ENCODE peak calls at places on chromosome 22, in ten cellular contexts. B is CD8-positive, alpha-beta T cell; U is neuronal stem cell; L is mesendoderm; Y is Peyer's patch; C is cardiac muscle cell; D is A549; F is endodermal cell; P is CD8-positive, alpha-beta memory T cell; K is neural progenitor cell. Z is an unnamed sample.

GRCh38 chr22:37610480-37611148 is 2.0 kb downstream of the GGA1 start:
- DNase-seq in B (no peak), U (no peak), L (no peak), Y (no peak), C (no peak), D (no peak), F (no peak), P (no peak), K (no peak), Z (peak)

GRCh38 chr22:39117585-39118191 is 20.6 kb downstream of the APOBEC3H start:
- DNase-seq in B (peak), U (no peak), L (peak), Y (peak), C (peak), D (peak), F (peak), P (peak), K (peak), Z (no peak)

GRCh38 chr22:36913431-36914382 is at the start of gene CSF2RB:
- DNase-seq in B (no peak), U (no peak), L (no peak), Y (peak), C (no peak), D (no peak), F (peak), P (no peak), K (no peak), Z (no peak)

GRCh38 chr22:48960981-48961655 is 866.6 kb downstream of the BRD1 start:
- DNase-seq in B (no peak), U (no peak), L (peak), Y (no peak), C (no peak), D (no peak), F (peak), P (no peak), K (no peak), Z (no peak)

GRCh38 chr22:31526275-31526674 is 29.9 kb downstream of the SFI1 start:
- DNase-seq in B (no peak), U (no peak), L (no peak), Y (no peak), C (no peak), D (no peak), F (no peak), P (no peak), K (no peak), Z (no peak)

GRCh38 chr22:36327922-36328551 is 59.7 kb downstream of the MYH9 start:
- DNase-seq in B (no peak), U (no peak), L (no peak), Y (no peak), C (peak), D (no peak), F (no peak), P (no peak), K (no peak), Z (no peak)

GRCh38 chr22:28072066-28072465 is 153.0 kb upstream of the PITPNB start:
- DNase-seq in B (no peak), U (no peak), L (no peak), Y (no peak), C (no peak), D (no peak), F (no peak), P (no peak), K (no peak), Z (no peak)

GRCh38 chr22:40240671-40241070 is 62.9 kb downstream of the TNRC6B start:
- DNase-seq in B (peak), U (no peak), L (no peak), Y (no peak), C (no peak), D (no peak), F (no peak), P (no peak), K (no peak), Z (no peak)

GRCh38 chr22:38937541-38937940 is 19.9 kb upstream of the APOBEC3A start:
- DNase-seq in B (no peak), U (no peak), L (no peak), Y (no peak), C (no peak), D (no peak), F (no peak), P (no peak), K (no peak), Z (no peak)

GRCh38 chr22:24482998-24483397 is 12.1 kb upstream of the UPB1 start:
- DNase-seq in B (no peak), U (no peak), L (no peak), Y (no peak), C (no peak), D (no peak), F (no peak), P (no peak), K (no peak), Z (no peak)

GRCh38 chr22:36977401-36977861 is 41.8 kb downstream of the TST start:
- DNase-seq in B (peak), U (peak), L (peak), Y (peak), C (peak), D (peak), F (peak), P (peak), K (peak), Z (no peak)

GRCh38 chr22:30648825-30649224 is 13.2 kb downstream of the SLC35E4 start:
- DNase-seq in B (no peak), U (no peak), L (no peak), Y (no peak), C (no peak), D (no peak), F (no peak), P (no peak), K (no peak), Z (no peak)

GRCh38 chr22:48258108-48258705 is 1495.8 kb downstream of the TBC1D22A start:
- DNase-seq in B (no peak), U (no peak), L (no peak), Y (no peak), C (no peak), D (no peak), F (peak), P (no peak), K (no peak), Z (no peak)

GRCh38 chr22:35921777-35922176 is 106.8 kb downstream of the RBFOX2 start:
- DNase-seq in B (peak), U (peak), L (peak), Y (peak), C (peak), D (peak), F (peak), P (no peak), K (peak), Z (no peak)

GRCh38 chr22:42601879-42602465 is 12.7 kb downstream of the POLDIP3 start:
- DNase-seq in B (no peak), U (no peak), L (no peak), Y (no peak), C (no peak), D (no peak), F (no peak), P (no peak), K (no peak), Z (no peak)

GRCh38 chr22:42595434-42595833 is 19.2 kb downstream of the POLDIP3 start:
- DNase-seq in B (no peak), U (no peak), L (no peak), Y (no peak), C (peak), D (no peak), F (no peak), P (no peak), K (no peak), Z (no peak)

GRCh38 chr22:42596863-42597530 is 17.7 kb downstream of the POLDIP3 start:
- DNase-seq in B (no peak), U (no peak), L (no peak), Y (no peak), C (peak), D (no peak), F (no peak), P (no peak), K (no peak), Z (no peak)

GRCh38 chr22:42591987-42592386 is 22.7 kb downstream of the POLDIP3 start:
- DNase-seq in B (no peak), U (no peak), L (no peak), Y (no peak), C (no peak), D (no peak), F (no peak), P (no peak), K (no peak), Z (no peak)

GRCh38 chr22:42596376-42596775 is 18.3 kb downstream of the POLDIP3 start:
- DNase-seq in B (no peak), U (no peak), L (no peak), Y (no peak), C (peak), D (no peak), F (no peak), P (no peak), K (no peak), Z (no peak)
- H3K27ac ChIP-seq in B (no peak), U (no peak), L (no peak), Y (no peak), C (peak), D (no peak), F (no peak), P (no peak), K (no peak), Z (no peak)

DNA sequence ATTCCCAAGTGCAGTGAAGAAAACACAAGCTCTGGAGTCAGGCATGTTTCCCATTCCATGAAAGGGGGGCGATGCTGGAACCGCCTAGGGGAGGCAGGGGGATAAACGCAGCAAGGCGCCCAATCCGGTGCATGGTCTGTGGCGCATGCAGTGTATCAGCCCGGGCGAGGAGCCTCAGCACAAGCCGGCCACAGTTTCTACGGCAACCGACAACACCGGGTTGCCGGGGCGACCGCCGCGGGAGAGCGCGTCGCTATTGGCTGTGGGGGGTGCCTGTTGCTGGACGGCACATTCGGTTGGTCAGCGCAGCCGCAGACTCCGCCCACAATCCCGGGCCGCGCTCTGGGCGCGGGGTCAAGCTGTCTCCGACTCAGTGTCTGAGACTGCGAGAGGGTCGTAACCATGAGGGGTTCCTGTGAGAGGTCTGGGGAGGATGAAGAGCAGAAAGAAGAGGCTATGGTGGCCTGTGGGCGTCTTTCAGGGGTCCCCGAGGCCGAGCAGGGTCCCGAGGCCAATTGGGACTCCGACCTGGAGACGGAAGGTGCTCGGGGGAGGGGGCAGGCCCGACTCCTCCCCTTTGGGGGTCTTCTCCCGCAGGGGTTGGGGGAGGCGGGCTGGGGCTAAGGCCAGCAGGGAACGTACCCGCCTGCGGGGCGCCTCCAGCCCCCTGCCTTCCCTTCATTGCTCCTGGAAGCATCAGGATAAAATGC is at the start of gene LRRC74B:
- DNase-seq in B (peak), U (peak), L (peak), Y (peak), C (peak), D (peak), F (peak), P (peak), K (peak), Z (peak)
- H3K27ac ChIP-seq in B (peak), U (peak), L (no peak), Y (no peak), C (peak), D (peak), F (peak), P (no peak), K (no peak), Z (no peak)

GRCh38 chr22:43296279-43296902 is 46.8 kb downstream of the SCUBE1 start:
- DNase-seq in B (no peak), U (no peak), L (no peak), Y (no peak), C (no peak), D (no peak), F (no peak), P (no peak), K (peak), Z (no peak)
- H3K27ac ChIP-seq in B (no peak), U (no peak), L (no peak), Y (peak), C (no peak), D (no peak), F (peak), P (no peak), K (no peak), Z (no peak)

DNA sequence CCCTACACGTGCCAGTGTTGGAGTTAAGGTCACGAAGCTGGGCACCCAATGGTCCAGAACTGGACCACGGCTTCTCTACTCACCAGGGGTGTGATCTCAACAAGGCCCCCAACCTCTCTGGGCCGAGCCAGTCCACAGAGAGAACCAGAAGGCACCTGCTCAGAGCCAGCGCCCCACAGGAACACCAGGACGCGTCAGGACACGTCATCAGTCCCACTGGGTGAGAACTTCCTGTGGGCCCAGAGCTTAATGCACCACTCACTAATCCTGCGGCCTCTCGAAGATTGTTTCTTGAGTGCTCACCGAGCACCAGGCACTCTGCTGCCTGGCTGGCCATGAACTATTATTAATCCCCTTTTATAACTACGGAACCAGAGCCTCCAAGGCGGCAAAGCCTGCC is 10.1 kb downstream of the PHF21B start:
- DNase-seq in B (no peak), U (no peak), L (no peak), Y (no peak), C (no peak), D (no peak), F (no peak), P (no peak), K (no peak), Z (no peak)
- H3K27ac ChIP-seq in B (no peak), U (no peak), L (no peak), Y (no peak), C (no peak), D (no peak), F (peak), P (no peak), K (peak), Z (no peak)

GRCh38 chr22:25950101-25950500 is 208.1 kb downstream of the MYO18B start:
- DNase-seq in B (no peak), U (no peak), L (no peak), Y (no peak), C (no peak), D (no peak), F (no peak), P (no peak), K (no peak), Z (no peak)
- H3K27ac ChIP-seq in B (no peak), U (no peak), L (no peak), Y (no peak), C (no peak), D (no peak), F (no peak), P (no peak), K (no peak), Z (no peak)